ENCODE peak calls at places on chromosomes 1 and 21, in seven cellular contexts. A, U, B, I, E, V and O are unnamed samples.

GRCh38 chr1:156122519-156123355 is 8.2 kb downstream of the LMNA start:
- DNase-seq in A (peak), U (peak), B (peak), I (peak), E (peak), V (peak), O (peak)

GRCh38 chr1:234918216-234918841 is 210.3 kb downstream of the TOMM20 start:
- DNase-seq in A (no peak), U (peak), B (no peak), I (no peak), E (no peak), V (peak), O (no peak)

GRCh38 chr1:56824956-56825355 is 5.8 kb upstream of the FYB2 start:
- DNase-seq in A (no peak), U (no peak), B (no peak), I (no peak), E (no peak), V (no peak), O (no peak)

GRCh38 chr1:23651069-23651808 is 40.4 kb upstream of the RPL11 start:
- DNase-seq in A (peak), U (peak), B (peak), I (no peak), E (peak), V (peak), O (no peak)

GRCh38 chr1:201537966-201538617 is 835 bp upstream of the NAV1 start:
- DNase-seq in A (no peak), U (peak), B (no peak), I (no peak), E (no peak), V (no peak), O (no peak)

GRCh38 chr1:43763497-43763973 is 56.2 kb downstream of the ST3GAL3 start:
- DNase-seq in A (peak), U (peak), B (peak), I (peak), E (peak), V (peak), O (peak)

GRCh38 chr1:235511470-235512240 is 7.4 kb upstream of the B3GALNT2 start:
- DNase-seq in A (no peak), U (no peak), B (no peak), I (no peak), E (no peak), V (peak), O (no peak)

GRCh38 chr1:71046891-71047634 is 553 bp downstream of the PTGER3 start:
- DNase-seq in A (no peak), U (no peak), B (peak), I (no peak), E (no peak), V (no peak), O (no peak)

GRCh38 chr1:196148367-196148970 is 459.8 kb downstream of the KCNT2 start:
- DNase-seq in A (no peak), U (no peak), B (peak), I (peak), E (no peak), V (no peak), O (no peak)

GRCh38 chr1:153773004-153773921 is 1.9 kb upstream of the SLC27A3 start:
- DNase-seq in A (no peak), U (no peak), B (no peak), I (no peak), E (no peak), V (no peak), O (no peak)

GRCh38 chr1:61641171-61641570 is 83.8 kb downstream of the TM2D1 start:
- DNase-seq in A (no peak), U (no peak), B (no peak), I (no peak), E (no peak), V (no peak), O (no peak)

GRCh38 chr1:203202431-203203245 is 16.1 kb upstream of the CHI3L1 start:
- DNase-seq in A (no peak), U (peak), B (no peak), I (peak), E (no peak), V (peak), O (no peak)

GRCh38 chr1:38728176-38728908 is 131.2 kb downstream of the RRAGC start:
- DNase-seq in A (no peak), U (peak), B (no peak), I (no peak), E (no peak), V (peak), O (peak)

GRCh38 chr1:92907949-92908684 is 53.1 kb downstream of the DIPK1A start:
- DNase-seq in A (no peak), U (no peak), B (no peak), I (no peak), E (no peak), V (no peak), O (no peak)

GRCh38 chr21:15751561-15751960 is 21.8 kb downstream of the USP25 start:
- DNase-seq in A (no peak), U (no peak), B (no peak), I (no peak), E (no peak), V (no peak), O (no peak)

GRCh38 chr1:115476616-115477015 is 138.6 kb upstream of the NGF start:
- DNase-seq in A (no peak), U (no peak), B (no peak), I (no peak), E (no peak), V (no peak), O (no peak)

GRCh38 chr1:39936724-39937491 is 18.0 kb upstream of the MFSD2A start:
- DNase-seq in A (no peak), U (no peak), B (no peak), I (no peak), E (no peak), V (no peak), O (no peak)

GRCh38 chr1:84347547-84348239 is 46.2 kb downstream of the SAMD13 start:
- DNase-seq in A (no peak), U (no peak), B (no peak), I (no peak), E (no peak), V (no peak), O (no peak)

GRCh38 chr1:42962641-42963377 is 4.1 kb upstream of the SLC2A1 start:
- DNase-seq in A (no peak), U (peak), B (peak), I (no peak), E (peak), V (no peak), O (no peak)

GRCh38 chr1:67339623-67340343 is 32.1 kb downstream of the IL12RB2 start:
- DNase-seq in A (no peak), U (no peak), B (no peak), I (peak), E (no peak), V (peak), O (no peak)

GRCh38 chr1:161054805-161055204 is 9.0 kb upstream of the USF1 start:
- DNase-seq in A (no peak), U (no peak), B (no peak), I (no peak), E (no peak), V (no peak), O (no peak)

GRCh38 chr1:154608522-154609294 is 722 bp upstream of the ADAR start:
- DNase-seq in A (peak), U (peak), B (peak), I (no peak), E (peak), V (peak), O (peak)

GRCh38 chr1:156104065-156104810 is 10.3 kb upstream of the LMNA start:
- DNase-seq in A (peak), U (peak), B (no peak), I (peak), E (no peak), V (peak), O (peak)

GRCh38 chr1:177645491-177645890 is 324.4 kb downstream of the SEC16B start:
- DNase-seq in A (no peak), U (no peak), B (no peak), I (no peak), E (no peak), V (no peak), O (no peak)

GRCh38 chr21:41663805-41664788 is 102.8 kb downstream of the RIPK4 start:
- DNase-seq in A (no peak), U (no peak), B (no peak), I (no peak), E (peak), V (peak), O (no peak)
- TF ChIP-seq CTCF in A (no peak), U (no peak), B (no peak), I (no peak), E (no peak), V (no peak), O (no peak)

GRCh38 chr1:30697977-30698376 is 25.4 kb downstream of the MATN1 start:
- DNase-seq in A (no peak), U (no peak), B (no peak), I (no peak), E (no peak), V (no peak), O (no peak)
- TF ChIP-seq CTCF in A (no peak), U (no peak), B (peak), I (no peak), E (no peak), V (peak), O (no peak)

GRCh38 chr1:244273262-244273844 is 178.4 kb downstream of the ADSS2 start:
- DNase-seq in A (no peak), U (no peak), B (no peak), I (no peak), E (no peak), V (no peak), O (no peak)
- TF ChIP-seq CTCF in A (no peak), U (peak), B (no peak), I (no peak), E (no peak), V (no peak), O (no peak)

GRCh38 chr1:25744140-25744581 is 55.8 kb upstream of the SELENON start:
- DNase-seq in A (peak), U (peak), B (no peak), I (peak), E (peak), V (peak), O (no peak)
- TF ChIP-seq CTCF in A (no peak), U (peak), B (peak), I (peak), E (peak), V (peak), O (no peak)